ENCODE peak calls at places on chromosomes 13 and 19, in seven cellular contexts. L, Z, M, F, D, O and S are unnamed samples.

GRCh38 chr19:50791594-50792245 is 1.5 kb downstream of the ACP4 start:
- DNase-seq in L (no peak), Z (no peak), M (no peak), F (no peak), D (peak; percentile 73), O (no peak), S (no peak)

GRCh38 chr19:35207391-35207871 is 21.1 kb downstream of the FAM187B start:
- DNase-seq in L (no peak), Z (no peak), M (no peak), F (peak; percentile 48), D (no peak), O (peak; percentile 56), S (no peak)

GRCh38 chr19:41425174-41426115 is 1.7 kb downstream of the B3GNT8 start:
- DNase-seq in L (no peak), Z (no peak), M (no peak), F (no peak), D (no peak), O (no peak), S (no peak)

GRCh38 chr13:50760751-50761150 is 82.7 kb downstream of the DLEU7 start:
- DNase-seq in L (no peak), Z (no peak), M (no peak), F (no peak), D (no peak), O (no peak), S (peak; percentile 42)

GRCh38 chr19:9039728-9040127 is 29.5 kb upstream of the MUC16 start:
- DNase-seq in L (no peak), Z (no peak), M (no peak), F (no peak), D (no peak), O (no peak), S (no peak)

GRCh38 chr13:113933901-113934300 is 40.0 kb downstream of the C13orf46 start:
- DNase-seq in L (no peak), Z (no peak), M (no peak), F (no peak), D (no peak), O (no peak), S (no peak)

GRCh38 chr19:54077334-54077733 is 3.8 kb downstream of the TARM1 start:
- DNase-seq in L (no peak), Z (no peak), M (no peak), F (no peak), D (no peak), O (no peak), S (no peak)

GRCh38 chr13:113729329-113730019 is 29.6 kb upstream of the TMEM255B start:
- DNase-seq in L (no peak), Z (peak; percentile 41), M (no peak), F (no peak), D (no peak), O (no peak), S (no peak)

GRCh38 chr19:15466851-15467733 is 2.7 kb upstream of the RASAL3 start:
- DNase-seq in L (peak; percentile 67), Z (no peak), M (no peak), F (peak; percentile 65), D (no peak), O (no peak), S (no peak)

GRCh38 chr13:29594710-29595379 is 643 bp downstream of the SLC7A1 start:
- DNase-seq in L (peak; percentile 51), Z (peak; percentile 71), M (peak; percentile 54), F (peak; percentile 58), D (peak; percentile 72), O (peak; percentile 56), S (peak; percentile 68)

GRCh38 chr19:49921871-49922755 is 6.9 kb upstream of the ATF5 start:
- DNase-seq in L (peak; percentile 47), Z (peak; percentile 66), M (peak; percentile 61), F (no peak), D (peak; percentile 44), O (no peak), S (peak; percentile 50)

GRCh38 chr13:90015565-90016507 is 1331.7 kb upstream of the MIR17HG start:
- DNase-seq in L (peak; percentile 2), Z (no peak), M (no peak), F (no peak), D (no peak), O (no peak), S (no peak)

GRCh38 chr13:104532131-104532530 is 1465.9 kb upstream of the SLC10A2 start:
- DNase-seq in L (no peak), Z (no peak), M (no peak), F (no peak), D (no peak), O (no peak), S (no peak)

GRCh38 chr13:24270639-24271131 is 38.7 kb upstream of the C1QTNF9 start:
- DNase-seq in L (peak; percentile 59), Z (peak; percentile 87), M (peak; percentile 66), F (peak; percentile 76), D (peak; percentile 52), O (peak; percentile 62), S (peak; percentile 40)

GRCh38 chr13:50916701-50917184 is 7.2 kb downstream of the RNASEH2B start:
- DNase-seq in L (no peak), Z (no peak), M (no peak), F (no peak), D (no peak), O (no peak), S (no peak)

GRCh38 chr13:73975767-73976166 is 158.4 kb downstream of the KLF12 start:
- DNase-seq in L (no peak), Z (no peak), M (no peak), F (no peak), D (no peak), O (no peak), S (no peak)

GRCh38 chr13:114173261-114173660 is 5.8 kb upstream of the CFAP97D2 start:
- DNase-seq in L (no peak), Z (no peak), M (peak; percentile 62), F (no peak), D (no peak), O (no peak), S (no peak)

GRCh38 chr19:3591876-3592613 is 6.8 kb downstream of the GIPC3 start:
- DNase-seq in L (no peak), Z (peak; percentile 53), M (no peak), F (no peak), D (no peak), O (no peak), S (peak; percentile 40)

GRCh38 chr19:1457031-1457739 is 7.3 kb downstream of the APC2 start:
- DNase-seq in L (no peak), Z (no peak), M (no peak), F (no peak), D (peak; percentile 87), O (no peak), S (no peak)

GRCh38 chr13:38670627-38671026 is 16.2 kb upstream of the FREM2 start:
- DNase-seq in L (peak; percentile 22), Z (no peak), M (peak; percentile 6), F (no peak), D (no peak), O (no peak), S (no peak)

GRCh38 chr13:109397285-109397684 is 389.1 kb downstream of the IRS2 start:
- DNase-seq in L (no peak), Z (no peak), M (no peak), F (no peak), D (no peak), O (no peak), S (no peak)

GRCh38 chr13:28534210-28534609 is 39.3 kb upstream of the FLT1 start:
- DNase-seq in L (no peak), Z (no peak), M (no peak), F (no peak), D (no peak), O (no peak), S (no peak)
- H3K4me1 ChIP-seq in L (peaks cover 10% of the 10 kb centered on the region), Z (peaks cover 7% of the 10 kb centered on the region), M (peaks cover 4% of the 10 kb centered on the region), F (peaks cover 13% of the 10 kb centered on the region), D (no peaks in the 10 kb centered on the region), O (peaks cover 8% of the 10 kb centered on the region), S (no peaks in the 10 kb centered on the region)

GRCh38 chr13:72875233-72875632 is 93.3 kb downstream of the PIBF1 start:
- DNase-seq in L (peak; percentile 36), Z (no peak), M (no peak), F (no peak), D (no peak), O (no peak), S (no peak)
- H3K27ac ChIP-seq in L (no peak overlapping the region), Z (no peak overlapping the region), M (no peak overlapping the region), F (no peak overlapping the region), D (no peak overlapping the region), O (no peak overlapping the region), S (no peak overlapping the region)

DNA sequence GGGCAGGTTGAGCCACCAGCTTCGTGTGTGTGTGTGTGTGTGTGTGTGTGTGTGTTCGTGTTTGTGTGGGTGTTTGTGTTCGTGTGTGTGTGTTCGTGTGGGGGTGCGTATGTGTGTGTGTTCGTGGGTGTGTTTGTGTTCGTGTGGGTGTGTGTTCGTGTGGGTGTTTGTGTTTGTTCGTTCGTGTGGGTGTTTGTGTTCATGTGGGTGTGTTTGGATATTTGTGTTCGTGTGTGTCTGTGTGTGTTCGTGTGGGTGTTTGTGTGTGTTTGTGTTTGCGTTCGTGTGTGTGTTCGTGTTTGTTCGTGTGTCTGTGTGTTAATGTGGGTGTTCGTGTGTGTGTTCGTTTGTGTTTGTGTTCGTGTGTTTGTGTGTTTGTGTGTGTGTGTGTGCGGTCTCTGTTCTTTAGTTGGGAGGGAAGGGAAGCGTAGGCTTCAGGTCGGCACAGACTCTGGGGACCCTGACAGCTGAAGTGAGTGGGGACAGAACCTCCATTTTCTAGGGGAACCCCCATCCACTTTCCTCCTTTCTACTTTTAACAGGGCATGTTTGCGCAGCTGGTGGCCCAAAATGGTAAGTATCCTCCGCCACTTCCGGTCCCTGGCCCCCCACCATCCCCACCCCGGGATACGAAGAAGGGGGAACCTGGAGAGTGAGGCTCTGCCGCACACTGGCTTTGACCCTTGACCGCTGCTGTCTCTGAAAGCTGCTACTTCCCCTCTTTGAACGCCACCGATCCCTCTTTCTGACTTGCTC is 1.6 kb downstream of the TNFSF9 start:
- DNase-seq in L (no peak), Z (no peak), M (no peak), F (no peak), D (peak; percentile 47), O (no peak), S (no peak)
- H3K4me1 ChIP-seq in L (peaks cover 11% of the 10 kb centered on the region), Z (peaks cover 15% of the 10 kb centered on the region), M (peaks cover 5% of the 10 kb centered on the region), F (peaks cover 47% of the 10 kb centered on the region), D (no peaks in the 10 kb centered on the region), O (peaks cover 37% of the 10 kb centered on the region), S (peaks cover 5% of the 10 kb centered on the region)

GRCh38 chr13:98976941-98977340 is 923 bp downstream of the DOCK9 start:
- DNase-seq in L (peak; percentile 59), Z (no peak), M (no peak), F (no peak), D (no peak), O (no peak), S (peak; percentile 48)

GRCh38 chr13:98978280-98978679 is 416 bp upstream of the DOCK9 start:
- DNase-seq in L (peak; percentile 97), Z (no peak), M (peak; percentile 72), F (no peak), D (no peak), O (no peak), S (peak; percentile 39)

GRCh38 chr13:98977568-98978270 is at the start of gene DOCK9:
- DNase-seq in L (peak; percentile 80), Z (no peak), M (peak; percentile 72), F (no peak), D (peak; percentile 81), O (no peak), S (peak; percentile 62)

GRCh38 chr13:98976338-98976737 is 1.5 kb downstream of the DOCK9 start:
- DNase-seq in L (peak; percentile 51), Z (no peak), M (peak; percentile 75), F (no peak), D (no peak), O (no peak), S (no peak)

DNA sequence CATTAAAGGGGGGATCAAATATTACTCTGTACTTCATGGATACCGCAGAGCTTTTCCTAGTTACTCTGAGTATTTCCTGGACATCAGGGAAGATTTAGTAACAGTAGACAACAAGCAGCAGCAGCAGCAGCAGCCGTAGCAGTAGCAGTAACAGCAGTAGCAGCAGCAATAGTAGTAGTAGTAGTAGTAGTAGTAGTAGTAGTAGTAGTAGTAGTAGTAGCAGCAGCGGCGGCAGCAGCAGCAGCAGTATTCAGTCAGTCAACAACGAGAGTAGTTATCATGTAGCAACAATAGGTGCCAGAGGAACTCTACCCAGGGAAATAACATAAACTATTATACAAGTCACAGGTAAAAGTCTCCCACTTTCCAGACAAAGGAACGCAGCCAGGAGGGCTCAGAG is 1.1 kb upstream of the DOCK9 start:
- DNase-seq in L (no peak), Z (no peak), M (no peak), F (no peak), D (no peak), O (no peak), S (no peak)
- H3K27ac ChIP-seq in L (peak overlapping the region; percentile 74), Z (no peak overlapping the region), M (no peak overlapping the region), F (no peak overlapping the region), D (no peak overlapping the region), O (no peak overlapping the region), S (no peak overlapping the region)